ENCODE peak calls at places on chromosomes 7 and 10, in five cellular contexts. G is H9, D is H1, K is trophoblast cell, O is neuronal stem cell. U is an unnamed sample.

GRCh38 chr10:105579112-105579511 is 938.0 kb downstream of the SORCS3 start:
- DNase-seq in D (no peak), O (no peak), G (no peak), K (no peak), U (no peak)

GRCh38 chr10:103852856-103853255 is 2.5 kb downstream of the SH3PXD2A start:
- DNase-seq in K (no peak), G (no peak), D (no peak), O (no peak), U (peak; percentile 81)

GRCh38 chr7:36661135-36661840 is 63.0 kb downstream of the AOAH start:
- DNase-seq in O (no peak), G (peak; percentile 58), K (no peak), D (no peak), U (no peak)

GRCh38 chr7:98227939-98228338 is 16.7 kb downstream of the BHLHA15 start:
- DNase-seq in K (no peak), D (peak; percentile 46), O (no peak), G (no peak), U (no peak)

GRCh38 chr7:100210803-100211202 is 8.9 kb upstream of the PVRIG start:
- DNase-seq in O (no peak), G (no peak), K (no peak), D (no peak), U (no peak)

GRCh38 chr10:86944907-86945306 is 12.5 kb downstream of the MMRN2 start:
- DNase-seq in K (no peak), O (no peak), G (no peak), D (no peak), U (no peak)

GRCh38 chr10:80259405-80259871 is 30.0 kb downstream of the MAT1A start:
- DNase-seq in K (peak; percentile 67), O (no peak), D (no peak), G (no peak), U (no peak)

GRCh38 chr7:2713370-2713769 is 25.4 kb downstream of the AMZ1 start:
- DNase-seq in G (no peak), O (no peak), K (no peak), D (no peak), U (peak; percentile 63)

GRCh38 chr10:48509974-48510692 is 94.7 kb downstream of the ARHGAP22 start:
- DNase-seq in D (peak; percentile 49), G (peak; percentile 38), K (peak; percentile 56), O (no peak), U (no peak)

DNA sequence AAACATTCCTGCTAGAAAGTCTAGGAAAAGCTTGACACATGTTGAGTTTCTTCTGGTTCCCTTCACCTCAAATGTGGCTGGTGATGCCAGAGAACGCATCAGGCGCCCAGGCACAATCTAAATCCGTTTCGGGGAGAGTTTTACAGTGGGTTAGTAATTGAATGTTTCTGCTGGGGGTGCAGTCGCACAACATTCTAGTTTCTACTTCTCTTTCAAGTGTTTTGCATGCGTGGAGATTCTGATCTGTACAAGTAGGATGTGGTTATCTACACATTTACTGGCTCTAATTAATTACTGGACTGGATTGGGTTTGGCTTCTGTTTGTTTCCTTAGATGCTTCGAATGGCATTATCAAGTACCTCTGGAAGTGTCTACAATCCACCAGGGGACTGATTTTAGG is 173.8 kb downstream of the TMEM26 start:
- DNase-seq in D (no peak), G (no peak), K (no peak), O (no peak), U (no peak)
- H2BK12ac ChIP-seq in D (no peak overlapping the region), G (no peak overlapping the region), K (no peak overlapping the region), O (no peak overlapping the region), U (no peak overlapping the region)

GRCh38 chr7:155618708-155619633 is 25.5 kb upstream of the RBM33 start:
- DNase-seq in O (no peak), K (no peak), D (no peak), G (no peak), U (peak; percentile 39)
- H3K23ac ChIP-seq in O (no peak overlapping the region), K (no peak overlapping the region), D (no peak overlapping the region), G (no peak overlapping the region), U (no peak overlapping the region)

GRCh38 chr7:51316666-51317581 is at the start of gene COBL:
- DNase-seq in K (peak; percentile 56), G (peak; percentile 77), O (peak; percentile 35), D (peak; percentile 85), U (no peak)

GRCh38 chr7:51316262-51316665 is 345 bp downstream of the COBL start:
- DNase-seq in O (no peak), D (peak; percentile 74), G (peak; percentile 59), K (peak; percentile 74), U (no peak)

GRCh38 chr7:51314726-51315125 is 1.9 kb downstream of the COBL start:
- DNase-seq in D (peak; percentile 20), O (no peak), K (no peak), G (no peak), U (no peak)

GRCh38 chr7:51314041-51314440 is 2.6 kb downstream of the COBL start:
- DNase-seq in D (no peak), O (no peak), K (no peak), G (no peak), U (no peak)

DNA sequence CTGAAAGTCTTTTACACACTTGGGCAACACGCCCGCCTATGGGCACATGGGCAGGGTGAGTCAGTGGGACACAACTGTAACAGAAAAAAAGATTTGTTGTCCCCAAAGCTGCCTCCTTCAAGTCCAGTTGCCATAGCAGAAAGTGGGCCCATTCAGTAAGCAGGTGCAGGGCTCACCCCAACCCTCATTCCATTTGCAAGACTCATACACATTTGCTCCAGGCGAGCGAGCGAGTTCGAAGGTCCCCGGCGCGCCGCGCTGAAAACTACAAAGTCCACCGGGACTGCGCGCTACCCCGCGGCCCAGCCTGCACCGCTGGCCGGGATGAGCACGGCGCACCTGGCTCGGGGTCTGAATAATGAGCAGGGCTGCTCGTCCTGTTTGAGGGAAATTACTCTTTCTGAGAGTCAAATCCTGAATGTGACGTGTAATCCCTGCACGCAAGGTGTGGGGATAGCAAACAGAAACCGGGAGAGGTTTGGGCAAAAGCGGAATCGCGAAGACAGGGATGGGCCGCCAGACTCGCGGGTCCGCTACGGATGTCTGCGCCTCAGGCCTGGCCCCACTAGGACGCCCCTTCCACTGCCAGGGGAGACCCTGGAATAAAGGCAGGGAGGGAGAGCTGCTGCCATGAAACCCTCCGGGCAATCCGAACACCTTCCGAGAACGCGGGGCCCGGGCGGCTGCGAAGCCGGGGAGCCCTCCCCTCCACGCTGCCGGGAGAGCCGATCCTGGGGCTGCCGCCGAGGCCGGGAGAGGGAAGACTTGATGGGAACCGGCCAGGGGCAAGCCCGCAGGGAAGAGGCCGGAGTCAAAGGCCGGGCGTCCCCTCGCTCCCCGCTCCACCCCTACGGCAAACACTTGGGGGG is 982 bp downstream of the COBL start:
- DNase-seq in K (peak; percentile 83), O (peak; percentile 42), D (peak; percentile 77), G (peak; percentile 56), U (peak; percentile 11)
- H3K9ac ChIP-seq in K (peak overlapping the region; percentile 37), O (peak overlapping the region; percentile 77), D (peak overlapping the region; percentile 88), G (peak overlapping the region; percentile 51), U (peak overlapping the region; percentile 38)

GRCh38 chr10:114631090-114631677 is 26.9 kb downstream of the ABLIM1 start:
- DNase-seq in O (no peak), D (no peak), K (no peak), G (no peak), U (no peak)

GRCh38 chr10:114628106-114628505 is 30.0 kb downstream of the ABLIM1 start:
- DNase-seq in D (no peak), O (no peak), G (no peak), K (peak; percentile 85), U (no peak)

GRCh38 chr10:114631678-114632417 is 26.2 kb downstream of the ABLIM1 start:
- DNase-seq in D (peak; percentile 67), O (peak; percentile 53), K (peak; percentile 86), G (peak; percentile 55), U (peak; percentile 46)

GRCh38 chr10:114629083-114629823 is 28.8 kb downstream of the ABLIM1 start:
- DNase-seq in K (no peak), G (no peak), D (no peak), O (no peak), U (no peak)

GRCh38 chr10:114629824-114630430 is 28.1 kb downstream of the ABLIM1 start:
- DNase-seq in D (no peak), K (peak; percentile 5), O (no peak), G (no peak), U (no peak)
- H2BK12ac ChIP-seq in D (no peak overlapping the region), K (no peak overlapping the region), O (no peak overlapping the region), G (no peak overlapping the region), U (no peak overlapping the region)

GRCh38 chr7:79922894-79923293 is 211.7 kb upstream of the GNAI1 start:
- DNase-seq in O (no peak), G (no peak), K (no peak), D (no peak), U (no peak)
- H3K23ac ChIP-seq in O (no peak overlapping the region), G (no peak overlapping the region), K (peak overlapping the region; percentile 78), D (no peak overlapping the region), U (no peak overlapping the region)

DNA sequence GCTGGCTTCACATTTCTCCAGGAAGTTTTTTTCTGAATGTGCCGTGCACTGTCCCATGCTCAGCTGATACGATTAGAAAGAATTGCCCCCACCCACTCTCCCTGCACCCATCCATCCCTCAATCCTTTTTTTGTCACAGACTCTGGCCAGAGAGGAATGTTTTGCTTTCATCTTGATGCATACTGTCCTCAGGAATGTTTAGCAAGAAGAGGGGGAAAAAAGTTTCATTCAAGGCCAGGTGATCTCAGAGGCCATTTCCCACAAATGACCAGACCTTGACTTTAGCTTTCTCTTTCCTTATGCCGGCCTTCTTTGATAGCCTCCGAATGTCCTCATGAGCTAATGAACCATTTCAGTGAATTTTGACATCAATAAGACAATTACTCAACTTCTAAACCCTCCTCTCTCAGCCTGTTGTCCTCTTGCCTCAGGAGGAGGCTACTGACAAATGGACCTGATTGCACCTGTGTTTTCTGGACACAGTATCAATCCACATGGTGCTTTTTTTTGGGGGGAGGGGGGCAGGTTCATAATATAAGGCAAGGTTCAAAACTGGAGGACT is 105.0 kb upstream of the KLF6 start:
- DNase-seq in O (no peak), D (no peak), G (no peak), K (peak; percentile 88), U (peak; percentile 88)
- H3K9ac ChIP-seq in O (no peak overlapping the region), D (no peak overlapping the region), G (no peak overlapping the region), K (no peak overlapping the region), U (no peak overlapping the region)

GRCh38 chr7:1444214-1444924 is 14.9 kb downstream of the MICALL2 start:
- DNase-seq in D (no peak), K (no peak), O (no peak), G (no peak), U (no peak)
- H2BK12ac ChIP-seq in D (no peak overlapping the region), K (no peak overlapping the region), O (no peak overlapping the region), G (no peak overlapping the region), U (no peak overlapping the region)

GRCh38 chr7:104963991-104964385 is 50.0 kb upstream of the KMT2E start:
- DNase-seq in G (no peak), O (no peak), K (no peak), D (no peak), U (peak; percentile 89)

GRCh38 chr7:104962781-104963180 is 51.2 kb upstream of the KMT2E start:
- DNase-seq in G (no peak), O (no peak), D (no peak), K (no peak), U (no peak)

GRCh38 chr7:104964626-104965236 is 49.3 kb upstream of the KMT2E start:
- DNase-seq in O (no peak), G (no peak), K (no peak), D (no peak), U (no peak)

GRCh38 chr7:104966022-104966421 is 48.0 kb upstream of the KMT2E start:
- DNase-seq in O (no peak), K (no peak), G (no peak), D (no peak), U (no peak)

GRCh38 chr7:104963378-104963990 is 50.5 kb upstream of the KMT2E start:
- DNase-seq in G (no peak), O (no peak), D (no peak), K (no peak), U (no peak)
- H3K23ac ChIP-seq in G (no peak overlapping the region), O (no peak overlapping the region), D (no peak overlapping the region), K (no peak overlapping the region), U (no peak overlapping the region)